ENCODE peak calls at places on chromosome 3, in five cellular contexts. G, O, D, R and J are unnamed samples.

GRCh38 chr3:173045770-173046382 is 95.2 kb downstream of the SPATA16 start:
- DNase-seq in G (no peak), O (peak), D (no peak), R (no peak), J (no peak)

GRCh38 chr3:11592460-11593298 is 51.0 kb downstream of the VGLL4 start:
- DNase-seq in G (no peak), O (no peak), D (no peak), R (no peak), J (no peak)

GRCh38 chr3:171165499-171165921 is 139.0 kb upstream of the SLC2A2 start:
- DNase-seq in G (no peak), O (no peak), D (no peak), R (no peak), J (no peak)

GRCh38 chr3:13371100-13372075 is 48.7 kb downstream of the NUP210 start:
- DNase-seq in G (no peak), O (no peak), D (no peak), R (peak), J (no peak)

GRCh38 chr3:165805834-165806561 is 31.2 kb downstream of the BCHE start:
- DNase-seq in G (no peak), O (no peak), D (no peak), R (no peak), J (no peak)

GRCh38 chr3:125317761-125318496 is 57.2 kb downstream of the ZNF148 start:
- DNase-seq in G (no peak), O (peak), D (no peak), R (no peak), J (no peak)

GRCh38 chr3:35965908-35966307 is 326.6 kb downstream of the ARPP21 start:
- DNase-seq in G (no peak), O (peak), D (no peak), R (no peak), J (no peak)

GRCh38 chr3:52527732-52528595 is 5.7 kb downstream of the NT5DC2 start:
- DNase-seq in G (no peak), O (no peak), D (no peak), R (no peak), J (no peak)

GRCh38 chr3:52159503-52159902 is 5.3 kb upstream of the POC1A start:
- DNase-seq in G (no peak), O (no peak), D (no peak), R (no peak), J (no peak)

GRCh38 chr3:172263781-172264486 is 184.3 kb downstream of the GHSR start:
- DNase-seq in G (no peak), O (no peak), D (no peak), R (no peak), J (no peak)

GRCh38 chr3:72088486-72089025 is 303.6 kb upstream of the PROK2 start:
- DNase-seq in G (no peak), O (no peak), D (no peak), R (no peak), J (no peak)

GRCh38 chr3:18681946-18682345 is 256.8 kb upstream of the SATB1 start:
- DNase-seq in G (no peak), O (no peak), D (no peak), R (no peak), J (no peak)

GRCh38 chr3:32296251-32297204 is 58.0 kb downstream of the CMTM8 start:
- DNase-seq in G (peak), O (peak), D (peak), R (peak), J (no peak)

GRCh38 chr3:163391407-163392181 is 1686.7 kb downstream of the SI start:
- DNase-seq in G (no peak), O (no peak), D (no peak), R (no peak), J (no peak)

GRCh38 chr3:46489875-46490274 is 7.9 kb upstream of the RTP3 start:
- DNase-seq in G (no peak), O (peak), D (no peak), R (no peak), J (no peak)

GRCh38 chr3:127041933-127042332 is 59.0 kb downstream of the PLXNA1 start:
- DNase-seq in G (no peak), O (no peak), D (no peak), R (no peak), J (no peak)

GRCh38 chr3:152272771-152273242 is 4.1 kb downstream of the MBNL1 start:
- DNase-seq in G (no peak), O (peak), D (no peak), R (no peak), J (no peak)

GRCh38 chr3:110495201-110495927 is 576.3 kb upstream of the NECTIN3 start:
- DNase-seq in G (no peak), O (no peak), D (no peak), R (no peak), J (no peak)

GRCh38 chr3:116950302-116951055 is 240.9 kb downstream of the TUSC7 start:
- DNase-seq in G (no peak), O (no peak), D (no peak), R (no peak), J (no peak)

GRCh38 chr3:17175187-17175839 is 290.6 kb downstream of the PLCL2 start:
- DNase-seq in G (no peak), O (peak), D (no peak), R (no peak), J (no peak)

GRCh38 chr3:59451041-59451763 is 401.4 kb upstream of the CFAP20DC start:
- DNase-seq in G (peak), O (no peak), D (peak), R (no peak), J (peak)